ENCODE peak calls at places on chromosomes 5 and 9, in six cellular contexts. Y is endothelial cell of umbilical vein, Z is prostate gland, F is HL-60, I is sigmoid colon, M is K562. V is an unnamed sample.

GRCh38 chr5:67879619-67880357 is 335.8 kb upstream of the PIK3R1 start:
- DNase-seq in Y (no peak), Z (no peak), F (no peak), I (no peak), M (no peak), V (no peak)

GRCh38 chr5:93348231-93348630 is 232.8 kb downstream of the NR2F1-AS1 start:
- DNase-seq in Y (no peak), Z (no peak), F (no peak), I (no peak), M (no peak), V (no peak)

GRCh38 chr9:130260816-130261765 is 4.5 kb upstream of the HMCN2 start:
- DNase-seq in Y (no peak), Z (no peak), F (no peak), I (peak), M (no peak), V (no peak)

GRCh38 chr5:83059341-83059740 is 17.9 kb downstream of the TMEM167A start:
- DNase-seq in Y (no peak), Z (no peak), F (no peak), I (no peak), M (no peak), V (no peak)

GRCh38 chr9:30362368-30362767 is 2022.1 kb upstream of the ACO1 start:
- DNase-seq in Y (no peak), Z (no peak), F (no peak), I (no peak), M (no peak), V (no peak)

GRCh38 chr5:126849101-126849678 is 72.3 kb downstream of the LMNB1 start:
- DNase-seq in Y (no peak), Z (no peak), F (no peak), I (no peak), M (no peak), V (no peak)

GRCh38 chr5:167785106-167785505 is 506.3 kb upstream of the WWC1 start:
- DNase-seq in Y (no peak), Z (no peak), F (no peak), I (no peak), M (no peak), V (no peak)

GRCh38 chr9:122370869-122371467 is at the start of gene PTGS1:
- DNase-seq in Y (peak), Z (no peak), F (peak), I (peak), M (peak), V (peak)

GRCh38 chr5:31581498-31582099 is 49.5 kb downstream of the C5orf22 start:
- DNase-seq in Y (peak), Z (no peak), F (no peak), I (no peak), M (peak), V (no peak)

GRCh38 chr9:92313624-92314012 is 11.5 kb downstream of the NOL8 start:
- DNase-seq in Y (no peak), Z (no peak), F (no peak), I (no peak), M (no peak), V (no peak)

GRCh38 chr9:92310562-92310961 is 14.6 kb downstream of the NOL8 start:
- DNase-seq in Y (no peak), Z (no peak), F (no peak), I (no peak), M (no peak), V (no peak)

GRCh38 chr9:92312887-92313623 is 12.1 kb downstream of the NOL8 start:
- DNase-seq in Y (peak), Z (no peak), F (no peak), I (no peak), M (no peak), V (no peak)

DNA sequence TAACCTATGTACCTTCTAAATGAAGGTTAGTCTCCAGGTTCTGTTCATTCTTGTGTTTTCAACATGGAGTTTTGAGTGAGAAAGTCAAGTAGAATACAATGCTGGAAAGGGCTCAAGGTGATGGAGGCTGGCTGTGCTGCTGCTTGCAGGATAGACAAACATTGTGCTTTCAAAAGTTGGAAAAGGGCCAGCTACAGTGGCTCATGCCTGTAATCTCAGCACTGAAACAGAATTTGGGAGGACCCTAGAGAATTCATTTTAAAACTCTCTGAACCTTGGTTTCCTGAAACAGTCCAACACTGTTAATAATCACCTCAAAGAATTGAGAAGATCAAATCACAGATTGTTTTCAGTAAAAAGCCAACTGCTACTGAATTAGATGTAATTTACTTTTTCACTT is 15.4 kb upstream of the IARS1 start:
- DNase-seq in Y (peak), Z (peak), F (no peak), I (no peak), M (no peak), V (no peak)
- TF ChIP-seq POLR2AphosphoS5 in Y (no peak), Z (no peak), F (no peak), I (no peak), M (no peak), V (no peak)

DNA sequence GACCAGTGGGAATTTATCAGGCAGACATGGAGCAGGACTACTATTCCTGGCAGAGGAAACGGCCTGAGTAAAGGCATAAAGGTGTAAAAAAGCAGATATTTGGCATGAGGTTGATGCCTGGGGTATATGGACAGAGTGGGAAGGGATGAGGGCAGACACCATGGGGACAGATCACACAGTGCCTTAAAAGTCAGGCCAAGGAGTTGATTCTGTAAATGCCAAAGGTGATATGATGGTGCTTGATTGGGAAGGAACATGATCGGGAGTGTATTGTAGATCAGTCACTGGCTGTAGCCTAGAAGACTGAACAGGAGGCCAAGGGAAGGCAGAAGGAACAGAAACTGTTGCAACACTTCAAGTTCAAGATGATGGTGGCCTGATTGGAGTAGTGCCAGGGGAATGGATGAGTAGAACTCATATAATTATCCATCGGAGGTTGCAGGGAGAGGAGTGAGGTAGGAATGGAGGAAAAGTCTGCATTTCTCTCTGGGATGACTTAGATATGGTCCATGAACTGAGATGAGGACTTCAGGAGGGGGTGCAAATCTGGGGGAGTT is 594.3 kb upstream of the KLF4 start:
- DNase-seq in Y (no peak), Z (no peak), F (no peak), I (no peak), M (no peak), V (peak)
- H3K4me3 ChIP-seq in Y (no peak), Z (no peak), F (no peak), I (no peak), M (no peak), V (no peak)

DNA sequence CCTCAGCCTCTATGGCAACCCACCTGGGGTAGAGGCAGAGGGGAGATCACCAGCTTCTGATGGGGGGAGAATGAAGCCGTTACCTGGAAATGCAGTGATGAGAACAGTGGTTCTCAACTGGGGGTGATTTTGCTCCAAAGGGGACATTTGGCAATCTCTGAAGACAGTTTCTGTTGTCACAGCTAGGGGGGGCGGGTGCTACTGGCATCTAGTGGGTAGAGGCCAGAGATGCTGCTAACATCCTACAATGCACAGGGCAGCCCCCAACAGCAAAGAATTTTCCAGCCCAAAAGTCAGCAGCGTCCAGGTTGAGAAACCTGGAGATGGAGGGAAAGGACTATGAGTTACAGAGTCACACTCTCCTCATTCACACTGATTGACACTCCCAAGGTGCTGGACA is 84.5 kb downstream of the FGF1 start:
- DNase-seq in Y (no peak), Z (no peak), F (peak), I (no peak), M (no peak), V (no peak)
- TF ChIP-seq CTCF in Y (no peak), Z (no peak), F (no peak), I (no peak), M (peak), V (no peak)

GRCh38 chr9:35732185-35733108 is at the start of the genes CREB3 and TLN1:
- DNase-seq in Y (peak), Z (peak), F (peak), I (peak), M (peak), V (peak)
- TF ChIP-seq POLR2AphosphoS5 in Y (peak), Z (peak), F (peak), I (peak), M (peak), V (peak)

DNA sequence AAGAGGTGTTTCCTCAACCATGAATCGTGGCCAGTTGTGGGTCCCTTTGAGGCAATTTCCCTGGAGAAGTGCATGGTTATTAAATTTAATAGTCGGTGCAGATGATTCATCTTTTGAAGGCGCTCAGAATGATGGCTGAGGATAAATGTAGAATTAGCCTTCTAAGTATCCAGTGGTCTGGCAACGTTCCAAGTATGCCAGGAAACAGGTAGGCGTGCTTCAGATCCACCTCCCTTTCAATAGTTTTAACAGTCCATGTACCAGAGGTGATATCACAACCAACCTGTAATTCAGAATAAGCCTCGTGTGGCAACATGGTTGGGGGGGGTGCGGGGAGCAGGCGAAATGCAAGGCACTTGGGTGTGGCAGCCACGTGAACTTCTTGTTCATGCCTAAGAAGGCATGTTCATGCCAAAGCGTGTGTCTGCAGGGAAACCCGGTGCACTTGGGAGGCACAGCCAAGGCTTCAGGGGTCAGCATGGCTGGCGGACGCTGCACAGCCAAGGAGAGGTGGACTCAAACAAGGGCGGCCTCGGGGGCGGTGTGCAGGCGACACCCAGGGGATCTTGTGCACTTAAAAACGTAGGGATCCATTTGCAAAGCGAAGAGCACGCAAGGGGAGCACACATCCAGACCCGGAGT is 5.2 kb upstream of the NKD2 start:
- DNase-seq in Y (no peak), Z (peak), F (no peak), I (peak), M (no peak), V (peak)
- H3K4me3 ChIP-seq in Y (no peak), Z (no peak), F (no peak), I (no peak), M (no peak), V (no peak)

GRCh38 chr5:135629666-135630065 is 50.9 kb upstream of the CXCL14 start:
- DNase-seq in Y (no peak), Z (no peak), F (no peak), I (no peak), M (no peak), V (no peak)
- TF ChIP-seq CTCF in Y (no peak), Z (no peak), F (no peak), I (no peak), M (no peak), V (no peak)

GRCh38 chr5:154520861-154521453 is 42.9 kb upstream of the HAND1 start:
- DNase-seq in Y (peak), Z (no peak), F (peak), I (no peak), M (peak), V (peak)
- TF ChIP-seq POLR2AphosphoS5 in Y (no peak), Z (no peak), F (no peak), I (no peak), M (no peak), V (no peak)